ENCODE peak calls at places on chromosomes 1 and 21, in six cellular contexts. X, O, Y, T, D and W are unnamed samples.

GRCh38 chr1:27137022-27137542 is 17.8 kb downstream of the SLC9A1 start:
- DNase-seq in X (peak; percentile 76), O (no peak), Y (peak; percentile 89), T (no peak), D (peak; percentile 62), W (peak; percentile 96)

GRCh38 chr1:30900486-30900885 is 8.1 kb downstream of the SDC3 start:
- DNase-seq in X (no peak), O (no peak), Y (no peak), T (no peak), D (no peak), W (peak; percentile 51)

GRCh38 chr21:46374761-46375389 is 50.9 kb downstream of the PCNT start:
- DNase-seq in X (no peak), O (no peak), Y (no peak), T (no peak), D (no peak), W (no peak)

GRCh38 chr1:16719571-16720402 is 20.5 kb upstream of the RNU1-4 start:
- DNase-seq in X (peak; percentile 73), O (no peak), Y (peak; percentile 85), T (no peak), D (no peak), W (peak; percentile 63)

GRCh38 chr1:86089765-86090164 is 66.8 kb downstream of the COL24A1 start:
- DNase-seq in X (no peak), O (no peak), Y (no peak), T (no peak), D (no peak), W (no peak)

GRCh38 chr1:46489169-46489637 is 433 bp upstream of the DMBX1 start:
- DNase-seq in X (no peak), O (no peak), Y (no peak), T (no peak), D (no peak), W (no peak)

GRCh38 chr21:44681861-44682579 is at the start of gene KRTAP12-1:
- DNase-seq in X (no peak), O (no peak), Y (no peak), T (no peak), D (no peak), W (no peak)

GRCh38 chr1:119554188-119554587 is 47.2 kb downstream of the HSD3B1 start:
- DNase-seq in X (no peak), O (no peak), Y (no peak), T (no peak), D (peak; percentile 80), W (no peak)

GRCh38 chr1:64135501-64136245 is 67.8 kb upstream of the UBE2U start:
- DNase-seq in X (no peak), O (no peak), Y (no peak), T (no peak), D (no peak), W (no peak)

GRCh38 chr21:9839011-9839661 is 682.2 kb upstream of the TPTE start:
- DNase-seq in X (peak; percentile 70), O (no peak), Y (peak; percentile 85), T (no peak), D (no peak), W (peak; percentile 81)

GRCh38 chr1:22258696-22259095 is 115.8 kb upstream of the WNT4 start:
- DNase-seq in X (no peak), O (no peak), Y (no peak), T (no peak), D (no peak), W (no peak)

GRCh38 chr1:162927421-162927820 is 66.4 kb upstream of the CCDC190 start:
- DNase-seq in X (no peak), O (no peak), Y (no peak), T (no peak), D (no peak), W (no peak)

GRCh38 chr1:25795955-25796806 is 3.8 kb upstream of the SELENON start:
- DNase-seq in X (no peak), O (no peak), Y (no peak), T (no peak), D (peak; percentile 85), W (no peak)

GRCh38 chr1:174836543-174836942 is 163.2 kb upstream of the CACYBP start:
- DNase-seq in X (no peak), O (no peak), Y (no peak), T (no peak), D (no peak), W (no peak)

GRCh38 chr1:1206376-1207253 is at the start of gene TNFRSF18:
- DNase-seq in X (no peak), O (no peak), Y (no peak), T (no peak), D (peak; percentile 27), W (peak; percentile 81)

GRCh38 chr21:16587671-16588379 is 858.0 kb downstream of the USP25 start:
- DNase-seq in X (peak; percentile 73), O (no peak), Y (no peak), T (no peak), D (peak; percentile 3), W (no peak)

GRCh38 chr21:34811368-34811767 is 142.6 kb downstream of the CLIC6 start:
- DNase-seq in X (no peak), O (no peak), Y (no peak), T (no peak), D (no peak), W (no peak)

GRCh38 chr1:167689569-167689925 is 32.2 kb upstream of the MPZL1 start:
- DNase-seq in X (no peak), O (peak; percentile 20), Y (no peak), T (no peak), D (no peak), W (no peak)

GRCh38 chr1:112904071-112904830 is 51.7 kb downstream of the SLC16A1 start:
- DNase-seq in X (no peak), O (no peak), Y (no peak), T (no peak), D (peak; percentile 16), W (no peak)

GRCh38 chr1:10374442-10374860 is 24.4 kb upstream of the PGD start:
- DNase-seq in X (no peak), O (no peak), Y (no peak), T (no peak), D (no peak), W (no peak)

DNA sequence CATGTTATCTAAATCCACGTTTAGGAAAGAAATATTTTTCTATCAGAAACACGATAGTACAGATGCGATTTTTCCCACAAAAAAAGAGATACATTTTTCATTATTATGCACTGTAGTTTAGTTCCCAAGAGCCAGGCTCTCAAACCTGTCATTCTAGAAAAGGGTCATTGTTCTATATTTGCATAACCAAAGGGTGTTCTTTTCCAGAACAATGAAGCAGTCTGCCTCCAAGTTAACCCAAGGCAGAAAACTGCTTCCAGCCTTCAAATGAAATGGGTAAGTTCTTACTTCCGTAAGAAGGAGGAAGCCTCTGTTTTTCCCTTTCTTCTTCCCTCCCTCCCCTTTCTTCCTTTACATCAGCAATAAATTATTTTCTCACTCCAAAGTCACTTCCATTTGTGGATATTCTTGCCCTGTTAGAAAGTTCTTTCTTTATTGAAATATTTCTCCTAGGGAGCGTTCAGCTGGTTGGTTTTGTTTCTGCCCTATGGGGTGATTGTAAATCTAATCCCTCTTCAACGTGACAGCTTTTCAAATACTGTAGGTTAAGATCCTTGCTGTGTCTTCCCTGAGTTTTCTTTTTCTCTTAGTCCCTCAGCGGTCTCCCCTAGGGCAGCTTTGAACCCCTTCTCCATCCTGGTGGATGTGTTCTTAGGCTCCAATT is 77.3 kb upstream of the PTGFRN start:
- DNase-seq in X (no peak), O (no peak), Y (no peak), T (no peak), D (no peak), W (no peak)
- H3K4me3 ChIP-seq in X (no peak overlapping the region), O (no peak overlapping the region), Y (no peak overlapping the region), T (no peak overlapping the region), D (no peak overlapping the region), W (no peak overlapping the region)

GRCh38 chr1:110903853-110904500 is 31.0 kb downstream of the CD53 start:
- DNase-seq in X (no peak), O (no peak), Y (no peak), T (no peak), D (no peak), W (no peak)

GRCh38 chr1:110899458-110899843 is 26.5 kb downstream of the CD53 start:
- DNase-seq in X (no peak), O (no peak), Y (no peak), T (no peak), D (no peak), W (no peak)

GRCh38 chr1:110897685-110898084 is 24.7 kb downstream of the CD53 start:
- DNase-seq in X (no peak), O (no peak), Y (no peak), T (no peak), D (no peak), W (no peak)

GRCh38 chr1:110898734-110899457 is 25.9 kb downstream of the CD53 start:
- DNase-seq in X (no peak), O (no peak), Y (no peak), T (no peak), D (no peak), W (no peak)

DNA sequence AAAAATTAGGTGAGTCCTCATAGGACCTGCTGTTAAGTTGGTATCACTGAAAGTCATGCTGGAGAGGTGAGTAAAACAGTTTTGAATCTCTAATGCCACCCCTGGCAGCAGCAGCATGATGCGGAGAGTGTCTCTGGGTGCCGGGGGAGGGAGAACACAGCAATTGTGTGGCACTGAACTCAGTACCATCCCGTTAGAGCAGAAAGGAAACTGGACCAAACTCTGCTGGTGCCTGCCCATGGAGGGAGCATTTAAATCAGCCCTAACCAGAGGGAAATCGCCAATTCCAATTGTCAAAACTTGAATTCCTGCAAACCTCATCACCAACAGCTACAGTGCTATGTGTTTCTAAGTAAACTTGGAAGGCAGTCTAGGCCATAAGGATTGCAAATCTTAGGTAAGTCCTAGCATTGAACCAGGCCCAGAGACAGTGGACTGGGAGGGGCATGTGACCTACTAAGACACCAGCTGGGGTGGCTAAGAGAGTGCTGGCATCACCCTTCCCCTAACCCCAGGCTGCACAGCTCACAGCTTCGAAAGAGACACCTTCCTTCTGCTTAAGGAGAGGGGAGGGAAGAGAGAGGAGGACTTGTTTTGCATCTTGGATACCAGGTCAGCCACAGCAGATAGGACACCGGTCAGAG is 30.0 kb downstream of the CD53 start:
- DNase-seq in X (no peak), O (no peak), Y (no peak), T (no peak), D (no peak), W (no peak)
- TF ChIP-seq POLR2A in X (no peak), O (no peak), Y (no peak), T (no peak), D (no peak), W (no peak)

GRCh38 chr1:211606914-211607751 is 28.2 kb upstream of the SLC30A1 start:
- DNase-seq in X (no peak), O (no peak), Y (no peak), T (no peak), D (peak; percentile 66), W (peak; percentile 85)
- H3K4me3 ChIP-seq in X (no peak overlapping the region), O (peak overlapping the region; percentile 42), Y (peak overlapping the region; percentile 17), T (no peak overlapping the region), D (no peak overlapping the region), W (peak overlapping the region; percentile 17)

GRCh38 chr1:76074321-76075187 is at the start of gene ST6GALNAC3:
- DNase-seq in X (peak; percentile 88), O (peak; percentile 7), Y (peak; percentile 83), T (peak; percentile 32), D (peak; percentile 77), W (peak; percentile 95)

GRCh38 chr1:76073471-76073870 is 1.1 kb upstream of the ST6GALNAC3 start:
- DNase-seq in X (no peak), O (no peak), Y (no peak), T (no peak), D (peak; percentile 3), W (no peak)

GRCh38 chr1:76075188-76075489 is 593 bp downstream of the ST6GALNAC3 start:
- DNase-seq in X (no peak), O (no peak), Y (no peak), T (no peak), D (no peak), W (peak; percentile 85)

GRCh38 chr1:76079475-76080227 is 5.1 kb downstream of the ST6GALNAC3 start:
- DNase-seq in X (no peak), O (no peak), Y (no peak), T (no peak), D (no peak), W (no peak)

GRCh38 chr1:76075877-76076276 is 1.3 kb downstream of the ST6GALNAC3 start:
- DNase-seq in X (no peak), O (no peak), Y (no peak), T (no peak), D (no peak), W (no peak)
- TF ChIP-seq POLR2A in X (no peak), O (no peak), Y (no peak), T (no peak), D (no peak), W (no peak)